ENCODE peak calls at places on chromosomes 11 and 22, in five cellular contexts. T, V, S, P and K are unnamed samples.

GRCh38 chr11:64713031-64713780 is 9.8 kb downstream of the NRXN2 start:
- DNase-seq in T (peak), V (no peak), S (peak), P (no peak), K (no peak)

GRCh38 chr11:56706486-56706885 is 7.6 kb downstream of the OR9G1 start:
- DNase-seq in T (no peak), V (no peak), S (no peak), P (no peak), K (no peak)

GRCh38 chr11:8282621-8283509 is 19.2 kb upstream of the LMO1 start:
- DNase-seq in T (peak), V (no peak), S (no peak), P (no peak), K (peak)

GRCh38 chr11:91308069-91308468 is 916.5 kb upstream of the FAT3 start:
- DNase-seq in T (no peak), V (no peak), S (no peak), P (no peak), K (no peak)

GRCh38 chr22:24571266-24571665 is 15.5 kb downstream of the SNRPD3 start:
- DNase-seq in T (no peak), V (no peak), S (no peak), P (no peak), K (no peak)

GRCh38 chr11:18907391-18907790 is 31.8 kb downstream of the MRGPRX1 start:
- DNase-seq in T (no peak), V (no peak), S (peak), P (no peak), K (no peak)

GRCh38 chr22:19868333-19868732 is 13.7 kb upstream of the GNB1L start:
- DNase-seq in T (no peak), V (no peak), S (no peak), P (no peak), K (no peak)

GRCh38 chr11:66317766-66318575 is 1.1 kb upstream of the CD248 start:
- DNase-seq in T (peak), V (peak), S (peak), P (no peak), K (no peak)

GRCh38 chr11:109264128-109264527 is 157.9 kb upstream of the C11orf87 start:
- DNase-seq in T (no peak), V (no peak), S (no peak), P (no peak), K (no peak)

GRCh38 chr11:96015911-96016565 is 92.1 kb upstream of the MTMR2 start:
- DNase-seq in T (no peak), V (no peak), S (no peak), P (no peak), K (no peak)

GRCh38 chr11:67441082-67441683 is 2.1 kb downstream of the CORO1B start:
- DNase-seq in T (no peak), V (no peak), S (no peak), P (no peak), K (no peak)

GRCh38 chr22:45684169-45684568 is 12.5 kb downstream of the ATXN10 start:
- DNase-seq in T (no peak), V (peak), S (no peak), P (no peak), K (no peak)

GRCh38 chr22:36365020-36365411 is 22.8 kb downstream of the MYH9 start:
- DNase-seq in T (peak), V (peak), S (peak), P (peak), K (no peak)

GRCh38 chr22:40953446-40953845 is 2.3 kb downstream of the RBX1 start:
- DNase-seq in T (no peak), V (peak), S (no peak), P (no peak), K (no peak)

GRCh38 chr11:46489668-46490560 is 98.3 kb upstream of the CHRM4 start:
- DNase-seq in T (no peak), V (peak), S (peak), P (peak), K (no peak)

GRCh38 chr11:59413646-59414045 is 12.6 kb downstream of the OR5A2 start:
- DNase-seq in T (no peak), V (no peak), S (no peak), P (no peak), K (no peak)

GRCh38 chr11:27703453-27703852 is 3.2 kb upstream of the BDNF start:
- DNase-seq in T (no peak), V (peak), S (peak), P (no peak), K (no peak)

GRCh38 chr11:22407899-22408298 is 69.7 kb downstream of the SLC17A6 start:
- DNase-seq in T (no peak), V (no peak), S (no peak), P (no peak), K (no peak)

GRCh38 chr11:114289779-114290178 is 6.4 kb upstream of the NNMT start:
- DNase-seq in T (no peak), V (no peak), S (no peak), P (no peak), K (no peak)

GRCh38 chr11:128157423-128158298 is 429.7 kb downstream of the ETS1 start:
- DNase-seq in T (no peak), V (peak), S (peak), P (peak), K (no peak)

GRCh38 chr22:41659941-41660340 is 28.7 kb downstream of the SNU13 start:
- DNase-seq in T (no peak), V (no peak), S (no peak), P (no peak), K (no peak)

GRCh38 chr11:1234771-1235614 is 12.1 kb downstream of the MUC5B start:
- DNase-seq in T (peak), V (no peak), S (no peak), P (no peak), K (no peak)

GRCh38 chr22:39661842-39662676 is 91.5 kb downstream of the CACNA1I start:
- DNase-seq in T (no peak), V (no peak), S (no peak), P (peak), K (no peak)

GRCh38 chr11:68460741-68461283 is at the start of gene PPP6R3:
- DNase-seq in T (no peak), V (no peak), S (no peak), P (no peak), K (no peak)

GRCh38 chr11:8717876-8718753 is 35.5 kb downstream of the RPL27A start:
- DNase-seq in T (peak), V (peak), S (peak), P (no peak), K (no peak)